ENCODE peak calls at places on chromosomes 6 and 20, in six cellular contexts. W is C1 segment of cervical spinal cord; E is AG10803; Q is effector CD4-positive, alpha-beta T cell; O is CD8-positive, alpha-beta memory T cell; P is stimulated activated naive CD8-positive, alpha-beta T cell treated with anti-CD3 and anti-CD28 coated beads, Interleukin-15, Interleukin-2, amounts not matched to agents 100 U/mL and 50 U/mL, for 24 hours. R is an unnamed sample.

GRCh38 chr20:44309763-44310663 is 989 bp downstream of the FITM2 start:
- DNase-seq in W (peak), E (peak), Q (no peak), O (peak), P (peak), R (peak)

GRCh38 chr6:134282816-134283215 is 35.1 kb downstream of the SGK1 start:
- DNase-seq in W (no peak), E (no peak), Q (no peak), O (no peak), P (no peak), R (no peak)

GRCh38 chr6:34696189-34696738 is 303 bp downstream of the ILRUN start:
- DNase-seq in W (peak), E (peak), Q (no peak), O (no peak), P (no peak), R (peak)

GRCh38 chr6:46652232-46652602 is 401 bp downstream of the CYP39A1 start:
- DNase-seq in W (no peak), E (no peak), Q (no peak), O (no peak), P (no peak), R (no peak)

GRCh38 chr6:108606130-108606797 is 45.5 kb downstream of the FOXO3 start:
- DNase-seq in W (no peak), E (no peak), Q (no peak), O (no peak), P (no peak), R (no peak)

GRCh38 chr6:26122005-26122388 is 34.8 kb downstream of the HFE start:
- DNase-seq in W (no peak), E (no peak), Q (no peak), O (no peak), P (no peak), R (no peak)

GRCh38 chr6:17831135-17831534 is 124.4 kb upstream of the NUP153 start:
- DNase-seq in W (peak), E (peak), Q (no peak), O (no peak), P (no peak), R (peak)

GRCh38 chr20:1265226-1265915 is 723 bp upstream of the SNPH start:
- DNase-seq in W (no peak), E (no peak), Q (no peak), O (no peak), P (no peak), R (no peak)

GRCh38 chr6:135233676-135234491 is 52.8 kb downstream of the MYB start:
- DNase-seq in W (no peak), E (no peak), Q (no peak), O (no peak), P (no peak), R (no peak)

GRCh38 chr6:150395388-150396009 is 26.7 kb downstream of the IYD start:
- DNase-seq in W (no peak), E (peak), Q (no peak), O (peak), P (peak), R (peak)

GRCh38 chr6:31701666-31702420 is 1.3 kb downstream of the ABHD16A start:
- DNase-seq in W (no peak), E (peak), Q (no peak), O (no peak), P (no peak), R (no peak)

GRCh38 chr20:19956976-19957375 is 60.2 kb upstream of the NAA20 start:
- DNase-seq in W (no peak), E (no peak), Q (no peak), O (no peak), P (no peak), R (no peak)

GRCh38 chr20:47612670-47613069 is 111.0 kb downstream of the NCOA3 start:
- DNase-seq in W (no peak), E (no peak), Q (no peak), O (no peak), P (no peak), R (no peak)

GRCh38 chr6:73817238-73817637 is 121.2 kb downstream of the CD109 start:
- DNase-seq in W (no peak), E (no peak), Q (no peak), O (no peak), P (no peak), R (no peak)

GRCh38 chr6:13228264-13229204 is 99.8 kb downstream of the TBC1D7 start:
- DNase-seq in W (no peak), E (no peak), Q (no peak), O (no peak), P (no peak), R (no peak)

GRCh38 chr6:113672691-113673149 is 184.4 kb upstream of the MARCKS start:
- DNase-seq in W (no peak), E (peak), Q (no peak), O (no peak), P (no peak), R (peak)

GRCh38 chr6:42166444-42167141 is 6.6 kb upstream of the GUCA1A start:
- DNase-seq in W (peak), E (peak), Q (peak), O (peak), P (peak), R (peak)

GRCh38 chr6:5850848-5851255 is 155.9 kb downstream of the NRN1 start:
- DNase-seq in W (no peak), E (no peak), Q (peak), O (no peak), P (no peak), R (no peak)

GRCh38 chr20:31675828-31676533 is 38.3 kb downstream of the COX4I2 start:
- DNase-seq in W (no peak), E (no peak), Q (peak), O (peak), P (peak), R (no peak)

GRCh38 chr6:56604186-56604585 is 38.5 kb downstream of the DST start:
- DNase-seq in W (no peak), E (no peak), Q (no peak), O (no peak), P (no peak), R (no peak)

GRCh38 chr6:106134087-106134770 is 48.1 kb downstream of the PRDM1 start:
- DNase-seq in W (no peak), E (no peak), Q (no peak), O (no peak), P (no peak), R (no peak)

GRCh38 chr6:25172819-25173218 is 106.4 kb upstream of the CARMIL1 start:
- DNase-seq in W (no peak), E (peak), Q (no peak), O (no peak), P (no peak), R (peak)

GRCh38 chr6:161091972-161092701 is 100.6 kb downstream of the MAP3K4 start:
- DNase-seq in W (no peak), E (peak), Q (no peak), O (no peak), P (no peak), R (peak)

GRCh38 chr20:24781061-24781980 is 167.7 kb upstream of the CST7 start:
- DNase-seq in W (peak), E (peak), Q (no peak), O (no peak), P (peak), R (peak)

GRCh38 chr6:71291991-71292390 is 3.4 kb downstream of the OGFRL1 start:
- DNase-seq in W (no peak), E (peak), Q (no peak), O (no peak), P (no peak), R (no peak)

GRCh38 chr6:7919871-7920270 is 9.3 kb upstream of the TXNDC5 start:
- DNase-seq in W (no peak), E (peak), Q (no peak), O (no peak), P (peak), R (no peak)

GRCh38 chr6:158048589-158048988 is 66.9 kb downstream of the SYNJ2 start:
- DNase-seq in W (no peak), E (no peak), Q (no peak), O (no peak), P (no peak), R (no peak)

GRCh38 chr6:26271640-26272090 is 93.3 kb upstream of the BTN3A2 start:
- DNase-seq in W (no peak), E (no peak), Q (no peak), O (no peak), P (no peak), R (no peak)

GRCh38 chr6:254011-254410 is 38.3 kb upstream of the DUSP22 start:
- DNase-seq in W (no peak), E (no peak), Q (no peak), O (no peak), P (no peak), R (no peak)

GRCh38 chr6:70673601-70674000 is 5.9 kb downstream of the SMAP1 start:
- DNase-seq in W (no peak), E (peak), Q (no peak), O (no peak), P (no peak), R (peak)

GRCh38 chr6:49001856-49002255 is 461.2 kb downstream of the MMUT start:
- DNase-seq in W (no peak), E (peak), Q (no peak), O (no peak), P (no peak), R (peak)

GRCh38 chr6:112879920-112880413 is 532.8 kb downstream of the RFPL4B start:
- DNase-seq in W (no peak), E (peak), Q (peak), O (peak), P (no peak), R (no peak)

GRCh38 chr6:12472601-12473038 is 182.5 kb downstream of the EDN1 start:
- DNase-seq in W (no peak), E (peak), Q (no peak), O (no peak), P (no peak), R (peak)

GRCh38 chr6:56756219-56756789 is 113.6 kb upstream of the DST start:
- DNase-seq in W (peak), E (no peak), Q (no peak), O (no peak), P (no peak), R (no peak)